ENCODE peak calls at places on chromosomes 3 and 15, in six cellular contexts. J is substantia nigra, G is fibroblast of lung, R is tibial artery, X is transverse colon, B is AG04450. V is an unnamed sample.

GRCh38 chr3:81152156-81152555 is 609.3 kb downstream of the GBE1 start:
- DNase-seq in G (peak), R (no peak), X (no peak), J (no peak), B (no peak), V (no peak)

GRCh38 chr15:91561371-91562100 is 292.0 kb upstream of the SLCO3A1 start:
- DNase-seq in X (no peak), B (peak), G (peak), J (no peak), R (peak), V (no peak)

GRCh38 chr15:72078887-72079286 is 39.1 kb downstream of the MYO9A start:
- DNase-seq in G (no peak), R (no peak), J (no peak), B (no peak), X (no peak), V (no peak)

GRCh38 chr3:15361494-15362214 is 29.3 kb upstream of the SH3BP5 start:
- DNase-seq in X (peak), R (peak), B (no peak), J (no peak), G (peak), V (no peak)

GRCh38 chr3:149085828-149086231 is 503 bp downstream of the HLTF start:
- DNase-seq in R (no peak), G (peak), X (no peak), B (no peak), J (no peak), V (peak)

GRCh38 chr15:86278586-86278985 is 198.9 kb downstream of the AGBL1 start:
- DNase-seq in R (no peak), G (no peak), B (no peak), X (no peak), J (no peak), V (no peak)

GRCh38 chr15:99433026-99433756 is 132.6 kb upstream of the MEF2A start:
- DNase-seq in B (no peak), X (peak), R (peak), J (no peak), G (no peak), V (no peak)

GRCh38 chr3:106068386-106068785 is 199.6 kb upstream of the CBLB start:
- DNase-seq in B (no peak), J (no peak), G (no peak), X (no peak), R (no peak), V (no peak)

GRCh38 chr15:93235321-93235720 is 146.3 kb upstream of the RGMA start:
- DNase-seq in J (no peak), X (no peak), B (no peak), R (no peak), G (no peak), V (no peak)

GRCh38 chr3:2092758-2093157 is 5.9 kb upstream of the CNTN4 start:
- DNase-seq in G (no peak), J (no peak), R (no peak), B (no peak), X (no peak), V (no peak)

GRCh38 chr3:52025453-52025852 is 29.8 kb upstream of the RPL29 start:
- DNase-seq in R (no peak), B (no peak), G (no peak), J (no peak), X (no peak), V (no peak)

GRCh38 chr3:94083261-94083660 is 20.4 kb downstream of the NSUN3 start:
- DNase-seq in G (no peak), X (no peak), R (no peak), J (no peak), B (no peak), V (no peak)

GRCh38 chr15:68644996-68645395 is 66.2 kb downstream of the CORO2B start:
- DNase-seq in J (no peak), G (no peak), R (no peak), B (no peak), X (no peak), V (no peak)

GRCh38 chr3:76107935-76108570 is 322.7 kb upstream of the ZNF717 start:
- DNase-seq in G (peak), B (peak), X (no peak), R (no peak), J (no peak), V (no peak)

GRCh38 chr3:189779166-189779565 is 148.0 kb downstream of the TP63 start:
- DNase-seq in R (no peak), J (no peak), G (no peak), X (no peak), B (no peak), V (no peak)

GRCh38 chr15:42444415-42445063 is 46.4 kb downstream of the ZNF106 start:
- DNase-seq in B (no peak), R (no peak), X (no peak), G (peak), J (no peak), V (no peak)

GRCh38 chr15:58498821-58499580 is 67.2 kb downstream of the LIPC start:
- DNase-seq in X (no peak), G (peak), R (no peak), B (peak), J (no peak), V (no peak)

DNA sequence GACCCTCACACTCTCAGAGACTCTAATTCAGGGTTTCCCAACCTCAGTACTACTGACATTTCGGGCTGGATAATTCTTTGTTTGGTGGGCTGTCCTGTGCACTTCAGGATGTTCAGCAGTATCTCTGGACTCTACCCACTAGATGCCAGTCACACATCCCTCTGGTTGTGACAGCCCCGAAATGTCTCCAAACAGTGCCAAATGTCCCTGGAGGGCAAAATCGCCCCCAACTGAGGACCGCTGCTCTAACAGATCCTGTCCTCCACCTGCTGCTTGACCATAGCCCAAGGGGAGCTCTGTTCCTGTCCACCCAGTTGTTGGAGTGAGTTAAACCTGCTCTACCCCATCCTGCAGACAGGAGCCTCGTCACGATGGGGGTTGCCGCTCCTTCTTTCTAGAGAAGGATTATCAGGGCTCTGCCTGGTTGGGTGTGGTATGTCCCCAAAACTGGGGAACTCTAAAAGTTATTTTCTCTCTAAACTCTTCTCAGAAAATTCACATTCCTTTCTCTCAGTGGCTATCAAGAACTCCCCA is 85.6 kb upstream of the PSMD6 start:
- DNase-seq in B (no peak), G (no peak), R (no peak), X (no peak), J (no peak), V (no peak)
- H3K27ac ChIP-seq in B (no peak), G (no peak), R (no peak), X (no peak), J (no peak), V (no peak)

GRCh38 chr3:150610785-150611184 is 7.7 kb downstream of the SELENOT start:
- DNase-seq in J (no peak), G (no peak), X (no peak), B (no peak), R (no peak), V (no peak)

GRCh38 chr3:150612494-150612893 is 9.4 kb downstream of the SELENOT start:
- DNase-seq in G (no peak), X (no peak), R (no peak), B (no peak), J (no peak), V (no peak)

GRCh38 chr3:150607267-150608065 is 4.3 kb downstream of the SELENOT start:
- DNase-seq in X (no peak), R (no peak), J (no peak), B (no peak), G (no peak), V (no peak)

GRCh38 chr3:150611666-150612065 is 8.5 kb downstream of the SELENOT start:
- DNase-seq in J (no peak), B (no peak), R (no peak), X (no peak), G (no peak), V (no peak)

GRCh38 chr3:150609988-150610387 is 6.9 kb downstream of the SELENOT start:
- DNase-seq in X (no peak), J (no peak), B (no peak), R (no peak), G (no peak), V (no peak)
- H3K27ac ChIP-seq in X (no peak), J (no peak), B (no peak), R (no peak), G (no peak), V (no peak)

GRCh38 chr3:124999897-125000296 is 55.9 kb downstream of the HEG1 start:
- DNase-seq in J (no peak), X (no peak), R (no peak), G (no peak), B (no peak), V (no peak)

GRCh38 chr3:124997303-124998246 is 58.2 kb downstream of the HEG1 start:
- DNase-seq in R (no peak), J (no peak), G (no peak), B (no peak), X (no peak), V (no peak)

GRCh38 chr3:125000661-125001060 is 55.1 kb downstream of the HEG1 start:
- DNase-seq in B (no peak), J (no peak), R (no peak), X (no peak), G (no peak), V (no peak)

GRCh38 chr3:124998247-124998630 is 57.6 kb downstream of the HEG1 start:
- DNase-seq in R (no peak), J (no peak), X (no peak), G (no peak), B (no peak), V (no peak)

DNA sequence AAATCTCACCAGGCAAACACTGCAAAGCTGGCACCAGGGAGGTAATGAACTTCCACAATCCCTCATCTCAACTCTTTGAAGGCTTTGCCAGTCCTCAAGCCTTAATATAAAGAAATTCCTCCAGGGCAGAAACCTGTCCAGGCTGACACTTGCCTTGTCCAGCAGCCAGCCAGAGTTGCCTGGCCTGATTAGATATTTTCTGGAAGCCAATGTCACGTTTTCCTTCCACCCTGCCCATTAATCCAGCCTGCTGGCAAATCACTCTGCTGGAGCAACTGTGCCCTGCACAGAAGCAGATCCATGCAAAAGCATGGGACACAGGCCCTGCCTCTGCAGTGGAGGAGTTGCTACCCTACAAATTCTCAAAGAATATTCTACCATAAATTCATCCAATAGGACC is 56.5 kb downstream of the HEG1 start:
- DNase-seq in G (no peak), R (no peak), J (no peak), B (no peak), X (no peak), V (no peak)
- H3K27ac ChIP-seq in G (no peak), R (no peak), J (no peak), B (no peak), X (no peak), V (peak)

DNA sequence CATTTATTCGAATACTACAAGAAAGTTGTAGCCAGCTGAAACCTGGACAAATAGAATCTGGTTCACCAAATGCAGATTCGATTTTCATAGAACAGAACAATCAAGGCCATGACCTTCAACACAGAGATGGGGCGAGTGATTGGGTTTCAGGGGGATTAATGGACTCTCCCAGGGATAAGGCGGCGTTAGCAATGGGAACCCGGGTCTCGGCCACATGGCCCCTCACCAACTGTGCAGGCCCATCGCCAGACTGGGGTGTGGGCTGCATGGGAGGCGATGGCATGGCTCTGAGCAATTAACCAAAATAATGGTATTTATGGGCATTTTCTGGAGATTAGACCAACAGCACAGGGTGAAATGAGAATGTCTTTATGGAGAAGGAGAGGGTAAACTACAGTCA is 34.2 kb downstream of the VGLL4 start:
- DNase-seq in B (no peak), J (no peak), X (no peak), R (no peak), G (no peak), V (no peak)
- H3K27ac ChIP-seq in B (no peak), J (no peak), X (no peak), R (no peak), G (peak), V (peak)

GRCh38 chr15:67116742-67117141 is 51.3 kb downstream of the SMAD3 start:
- DNase-seq in G (no peak), J (no peak), X (no peak), B (no peak), R (no peak), V (no peak)
- H3K27ac ChIP-seq in G (peak), J (no peak), X (peak), B (peak), R (no peak), V (peak)

GRCh38 chr15:75779504-75779903 is 63.7 kb upstream of the UBE2Q2 start:
- DNase-seq in B (no peak), R (no peak), X (no peak), J (no peak), G (no peak), V (no peak)

GRCh38 chr15:75775296-75776074 is 62.8 kb upstream of the CSPG4 start:
- DNase-seq in R (no peak), B (no peak), J (no peak), G (no peak), X (no peak), V (no peak)

GRCh38 chr15:75776075-75776443 is 63.4 kb upstream of the CSPG4 start:
- DNase-seq in J (no peak), R (no peak), G (peak), X (no peak), B (no peak), V (no peak)
- H3K27ac ChIP-seq in J (no peak), R (no peak), G (no peak), X (no peak), B (no peak), V (no peak)

DNA sequence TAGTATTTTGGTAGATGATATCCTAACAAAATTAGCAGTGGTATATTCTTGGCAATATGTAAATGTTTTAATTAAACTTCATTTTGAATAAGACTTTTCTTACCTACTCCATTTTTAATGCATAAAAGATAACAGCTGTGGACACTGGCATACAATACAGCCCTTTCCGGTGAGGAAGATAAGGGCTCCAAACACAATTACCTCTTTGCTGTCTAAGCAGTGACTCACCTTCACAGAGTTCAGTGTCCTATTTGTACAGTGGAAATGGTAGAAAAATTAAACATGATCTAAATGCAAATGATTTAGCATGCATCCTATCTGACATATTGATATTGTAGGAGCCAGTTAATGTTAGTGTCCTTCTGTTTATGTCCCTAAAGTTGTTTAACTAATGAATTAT is 969.4 kb downstream of the PLOD2 start:
- DNase-seq in R (no peak), X (no peak), J (no peak), B (no peak), G (peak), V (no peak)
- H3K27ac ChIP-seq in R (no peak), X (no peak), J (no peak), B (no peak), G (no peak), V (no peak)

DNA sequence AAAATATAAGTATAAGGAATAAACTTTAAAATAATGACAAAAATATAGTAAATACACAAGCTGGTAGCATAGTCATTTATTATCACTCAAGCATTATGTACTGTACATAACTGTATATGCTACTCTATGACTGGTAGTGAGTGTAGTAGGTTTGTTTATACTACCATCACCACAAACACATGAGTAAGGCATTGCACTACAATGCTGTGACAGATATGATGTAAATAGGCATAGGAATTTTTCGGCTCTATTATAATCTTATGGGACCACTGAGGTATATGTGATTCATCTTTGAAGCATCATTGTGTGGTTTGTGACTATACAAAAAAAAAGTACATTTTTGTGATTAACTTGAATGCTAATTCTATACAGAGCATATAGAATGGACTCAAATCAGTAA is 35.3 kb upstream of the FBN1 start:
- DNase-seq in G (peak), J (no peak), B (peak), X (no peak), R (no peak), V (no peak)
- H3K27ac ChIP-seq in G (peak), J (no peak), B (no peak), X (no peak), R (no peak), V (no peak)

DNA sequence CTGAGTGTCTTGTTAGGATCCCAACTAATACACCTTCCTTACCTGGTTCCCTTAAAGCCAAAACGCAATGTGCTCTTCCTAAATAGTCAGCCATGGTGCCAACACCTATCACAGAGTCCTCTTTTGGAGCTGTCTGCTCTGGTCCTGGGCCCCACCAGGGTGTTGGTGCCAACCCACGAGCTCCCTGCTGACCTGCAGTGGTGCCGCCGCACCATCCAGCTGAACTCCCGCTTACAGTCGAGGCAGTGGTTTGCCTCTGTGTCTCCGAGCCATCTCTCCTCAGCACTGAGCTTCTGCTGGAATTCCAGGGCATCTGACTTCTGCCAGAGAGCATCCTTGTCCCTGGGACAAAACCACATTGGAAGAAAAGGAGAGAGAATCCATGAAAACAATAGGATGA is 15.9 kb downstream of the CXCR6 start:
- DNase-seq in J (no peak), B (no peak), G (no peak), R (no peak), X (no peak), V (no peak)
- H3K27ac ChIP-seq in J (no peak), B (no peak), G (no peak), R (no peak), X (peak), V (no peak)